ENCODE peak calls at places on chromosomes 6 and 20, in seven cellular contexts. W is heart left ventricle, N is WTC11, R is tibial nerve, O is lower leg skin, C is AG04450, E is cardiac muscle cell. Z is an unnamed sample.
A peak's percentile ranks its signal among the peaks of the same experiment; 100 is the strongest.

GRCh38 chr6:45454008-45454911 is 76.5 kb upstream of the SUPT3H start:
- DNase-seq in R (no peak), C (peak; percentile 37), E (no peak), N (no peak), W (no peak), O (no peak), Z (no peak)

GRCh38 chr6:3230275-3231212 is 3.1 kb upstream of the TUBB2B start:
- DNase-seq in O (no peak), R (peak; percentile 28), C (no peak), W (no peak), E (no peak), N (peak; percentile 59), Z (no peak)

GRCh38 chr20:56733967-56734366 is 104.9 kb downstream of the TFAP2C start:
- DNase-seq in N (peak; percentile 16), W (no peak), R (no peak), C (no peak), O (no peak), E (no peak), Z (no peak)

GRCh38 chr20:57040924-57041323 is 225.5 kb downstream of the BMP7 start:
- DNase-seq in E (no peak), O (peak; percentile 74), C (no peak), N (no peak), W (no peak), R (no peak), Z (no peak)

GRCh38 chr6:23305325-23305943 is 736.1 kb downstream of the HDGFL1 start:
- DNase-seq in E (no peak), W (no peak), R (no peak), O (no peak), N (no peak), C (no peak), Z (no peak)

GRCh38 chr6:1334725-1335124 is 22.8 kb downstream of the FOXQ1 start:
- DNase-seq in R (no peak), C (no peak), N (no peak), O (no peak), W (no peak), E (no peak), Z (no peak)

GRCh38 chr6:168612586-168612985 is 171.6 kb downstream of the SMOC2 start:
- DNase-seq in R (no peak), O (no peak), W (no peak), C (no peak), N (no peak), E (no peak), Z (no peak)

GRCh38 chr6:150435832-150436231 is 67.0 kb downstream of the IYD start:
- DNase-seq in R (no peak), C (no peak), E (no peak), O (no peak), N (no peak), W (no peak), Z (no peak)

GRCh38 chr6:24720131-24720603 is 1.2 kb upstream of the C6orf62 start:
- DNase-seq in C (no peak), R (peak; percentile 45), E (peak; percentile 64), N (peak; percentile 28), W (peak; percentile 75), O (peak; percentile 48), Z (peak; percentile 66)

GRCh38 chr6:138689849-138690248 is 83.7 kb upstream of the CCDC28A start:
- DNase-seq in C (no peak), E (no peak), O (no peak), R (no peak), W (no peak), N (no peak), Z (no peak)

GRCh38 chr6:52603000-52603795 is 26.3 kb upstream of the TRAM2 start:
- DNase-seq in N (no peak), O (no peak), E (peak; percentile 66), W (no peak), R (no peak), C (no peak), Z (no peak)

GRCh38 chr6:161829186-161829794 is 555.4 kb upstream of the AGPAT4 start:
- DNase-seq in R (no peak), E (no peak), O (no peak), W (no peak), C (no peak), N (no peak), Z (no peak)

GRCh38 chr6:115706324-115706723 is 354.4 kb downstream of the FRK start:
- DNase-seq in N (no peak), W (no peak), O (no peak), C (no peak), E (no peak), R (no peak), Z (no peak)

GRCh38 chr6:87692097-87692496 is 9.9 kb downstream of the AKIRIN2 start:
- DNase-seq in R (no peak), C (no peak), E (no peak), W (no peak), O (no peak), N (no peak), Z (no peak)

GRCh38 chr6:158072083-158072721 is 90.5 kb downstream of the SYNJ2 start:
- DNase-seq in C (peak; percentile 58), W (peak; percentile 75), O (peak; percentile 55), R (peak; percentile 62), N (peak; percentile 75), E (peak; percentile 83), Z (peak; percentile 57)

GRCh38 chr6:111843347-111844147 is 29.7 kb downstream of the FYN start:
- DNase-seq in E (no peak), C (no peak), O (no peak), N (no peak), R (no peak), W (no peak), Z (no peak)

GRCh38 chr20:28562510-28562898 is 2695.0 kb upstream of the DEFB115 start:
- DNase-seq in N (no peak), O (no peak), E (peak; percentile 73), W (no peak), R (no peak), C (peak; percentile 41), Z (no peak)

GRCh38 chr20:35314460-35315198 is 22.4 kb upstream of the FAM83C start:
- DNase-seq in N (no peak), O (no peak), C (no peak), R (no peak), E (no peak), W (no peak), Z (no peak)

GRCh38 chr6:145070791-145071190 is 664.5 kb downstream of the EPM2A start:
- DNase-seq in R (no peak), W (no peak), O (no peak), C (peak; percentile 46), E (no peak), N (no peak), Z (no peak)

GRCh38 chr20:6212903-6213302 is 90.1 kb upstream of the FERMT1 start:
- DNase-seq in W (no peak), N (no peak), O (no peak), C (no peak), E (no peak), R (no peak), Z (no peak)

GRCh38 chr6:49564552-49564951 is 14.1 kb downstream of the C6orf141 start:
- DNase-seq in W (no peak), R (no peak), O (no peak), C (no peak), E (peak; percentile 65), N (no peak), Z (no peak)

DNA sequence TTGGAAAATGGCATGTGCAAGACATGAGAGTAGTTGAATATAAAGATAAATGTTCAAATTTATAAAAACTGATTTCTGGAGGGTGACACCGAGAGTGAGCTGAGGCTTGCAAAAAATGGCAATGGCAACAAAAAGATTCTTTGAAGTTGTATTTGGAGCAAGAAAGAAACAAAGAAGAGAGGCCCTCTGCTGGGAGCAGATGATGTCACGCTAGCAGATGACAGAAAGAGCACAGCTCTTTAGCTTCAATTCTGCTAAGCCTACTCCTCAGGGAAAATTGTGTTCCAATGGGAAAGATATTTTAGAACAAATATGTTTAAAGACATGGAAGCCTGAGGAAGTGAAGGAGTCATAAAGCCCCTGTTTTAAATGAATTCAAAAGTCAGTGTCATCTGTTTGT is 125.3 kb upstream of the NOX3 start:
- DNase-seq in E (no peak), O (no peak), W (no peak), R (no peak), C (no peak), N (no peak), Z (no peak)
- TF ChIP-seq CTCF in E (no peak), O (no peak), W (no peak), R (no peak), C (peak; percentile 18), N (no peak), Z (no peak)

GRCh38 chr6:122392564-122393338 is 6.7 kb upstream of the HSF2 start:
- DNase-seq in W (no peak), C (no peak), N (no peak), O (no peak), E (no peak), R (no peak), Z (no peak)
- TF ChIP-seq CTCF in W (no peak), C (no peak), N (no peak), O (no peak), E (no peak), R (no peak), Z (no peak)

DNA sequence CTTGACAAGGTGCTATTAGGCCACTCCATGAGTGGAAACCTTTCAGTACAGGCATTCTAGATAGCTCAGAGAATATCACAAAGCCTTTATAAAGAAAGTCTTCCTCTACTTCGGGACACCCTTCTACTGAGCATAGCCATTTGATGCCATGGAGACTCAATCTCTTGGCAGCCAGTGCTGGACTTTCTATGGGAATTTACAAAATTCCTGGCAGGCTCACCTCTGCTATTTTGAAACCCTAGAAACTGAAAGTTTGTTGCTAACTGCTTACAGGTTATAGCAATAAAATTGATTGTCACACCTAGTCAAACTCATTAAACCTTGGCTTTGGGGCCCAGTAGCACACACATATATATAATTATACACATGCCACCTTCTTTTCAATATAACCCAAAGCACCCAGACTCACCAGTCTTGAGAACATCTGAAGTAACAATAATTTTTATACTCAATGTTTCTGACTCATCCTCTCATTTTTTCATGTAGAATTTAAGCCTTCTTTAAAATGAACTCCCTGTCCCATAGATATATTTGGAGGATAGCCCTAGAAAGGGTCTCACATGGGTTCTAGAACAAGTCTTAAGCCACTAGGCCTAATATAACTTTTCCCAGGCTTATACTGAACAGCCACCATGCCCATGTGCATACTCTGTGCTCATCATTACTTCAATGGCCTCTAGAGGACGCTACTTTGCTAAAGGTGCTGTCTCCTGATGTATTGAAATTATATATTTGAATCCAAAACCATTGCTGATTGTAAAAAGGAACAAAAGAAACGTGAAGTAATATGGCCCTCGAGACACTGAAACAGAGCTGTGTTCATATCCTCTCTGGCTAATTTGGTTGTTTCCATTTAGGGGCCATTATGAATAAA is 368.1 kb upstream of the MARCKS start:
- DNase-seq in O (no peak), E (no peak), R (no peak), N (no peak), W (no peak), C (no peak), Z (no peak)
- TF ChIP-seq CTCF in O (no peak), E (peak; percentile 21), R (no peak), N (peak; percentile 49), W (no peak), C (no peak), Z (no peak)

DNA sequence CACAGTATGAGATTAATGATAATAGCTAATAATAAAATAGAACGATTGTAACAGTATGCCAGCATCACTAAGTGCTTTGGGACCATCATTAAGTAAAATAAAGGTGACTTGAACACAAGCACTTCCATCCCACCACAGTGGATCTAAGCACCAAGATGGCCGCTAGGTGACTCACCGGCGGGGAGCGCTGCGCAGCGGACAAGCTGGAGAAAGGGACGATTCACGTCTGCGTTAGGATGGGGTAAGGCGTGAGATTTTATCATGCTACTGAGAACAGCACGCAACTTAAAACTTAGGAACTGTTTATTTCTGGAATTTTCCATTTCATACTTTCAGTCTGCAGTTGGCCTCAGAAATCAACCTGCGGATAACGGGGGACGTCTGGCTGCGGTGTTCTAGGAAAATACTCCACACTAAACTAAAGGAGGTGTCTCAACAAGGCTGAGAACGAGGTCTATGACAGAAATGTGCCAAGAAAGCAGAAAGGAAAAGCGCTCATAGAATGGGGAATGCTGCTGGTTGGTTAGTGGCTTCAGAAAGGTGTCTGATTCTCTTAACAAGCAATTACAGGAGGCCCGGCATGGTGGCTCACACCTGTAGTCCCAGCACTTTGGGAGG is 114.5 kb downstream of the GMPR start:
- DNase-seq in N (no peak), W (no peak), O (no peak), C (no peak), E (no peak), R (no peak), Z (no peak)
- TF ChIP-seq CTCF in N (no peak), W (no peak), O (no peak), C (no peak), E (no peak), R (no peak), Z (no peak)